ENCODE peak calls at places on chromosomes 4 and X, in four cellular contexts. G is RPMI7951, W is NCI-H748 treated with DMSO at 0.1 percent for 48 hours, E is NCI-H345. F is an unnamed sample.

GRCh38 chr4:160652790-160653189 is 1511.0 kb downstream of the FSTL5 start:
- DNase-seq in G (no peak), W (no peak), E (no peak), F (no peak)

GRCh38 chrX:11190745-11191510 is 79.8 kb downstream of the HCCS start:
- DNase-seq in G (no peak), W (peak), E (peak), F (peak)

GRCh38 chr4:153655928-153656327 is 28.2 kb upstream of the TLR2 start:
- DNase-seq in G (peak), W (no peak), E (no peak), F (no peak)

GRCh38 chrX:140709421-140709846 is at the start of gene LINC00632:
- DNase-seq in G (no peak), W (peak), E (no peak), F (no peak)

GRCh38 chr4:152193059-152193458 is 342.8 kb downstream of the FBXW7 start:
- DNase-seq in G (peak), W (no peak), E (no peak), F (no peak)

GRCh38 chr4:2082118-2082517 is 23.0 kb downstream of the NAT8L start:
- DNase-seq in G (no peak), W (no peak), E (no peak), F (no peak)

GRCh38 chr4:1542516-1543320 is 136.5 kb upstream of the NKX1-1 start:
- DNase-seq in G (no peak), W (no peak), E (no peak), F (no peak)

GRCh38 chrX:154750301-154751120 is at the start of gene GAB3:
- DNase-seq in G (peak), W (peak), E (peak), F (peak)

GRCh38 chr4:55253911-55254593 is 92.0 kb upstream of the SRD5A3 start:
- DNase-seq in G (no peak), W (no peak), E (no peak), F (no peak)

GRCh38 chrX:63350551-63350950 is 581 bp downstream of the SPIN4 start:
- DNase-seq in G (peak), W (peak), E (peak), F (peak)

GRCh38 chrX:104315555-104315954 is 60.8 kb upstream of the ESX1 start:
- DNase-seq in G (peak), W (no peak), E (no peak), F (no peak)

GRCh38 chrX:3286196-3286920 is 60.1 kb downstream of the MXRA5 start:
- DNase-seq in G (peak), W (no peak), E (no peak), F (no peak)

GRCh38 chr4:42653606-42654560 is 3.0 kb downstream of the ATP8A1 start:
- DNase-seq in G (no peak), W (no peak), E (no peak), F (no peak)

GRCh38 chr4:84341559-84341958 is 157.5 kb downstream of the NKX6-1 start:
- DNase-seq in G (no peak), W (no peak), E (no peak), F (no peak)

GRCh38 chr4:115360441-115360840 is 247.0 kb upstream of the NDST4 start:
- DNase-seq in G (peak), W (no peak), E (no peak), F (no peak)

GRCh38 chr4:140858897-140859296 is 102.7 kb upstream of the TBC1D9 start:
- DNase-seq in G (no peak), W (no peak), E (no peak), F (no peak)

GRCh38 chrX:119757979-119758681 is at the start of gene SOWAHD:
- DNase-seq in G (no peak), W (no peak), E (peak), F (peak)

GRCh38 chr4:40471923-40472322 is 136.8 kb downstream of the CHRNA9 start:
- DNase-seq in G (peak), W (no peak), E (no peak), F (no peak)

GRCh38 chr4:121096629-121097028 is 24.3 kb upstream of the NDNF start:
- DNase-seq in G (peak), W (no peak), E (peak), F (no peak)

GRCh38 chrX:7444967-7445366 is 297.0 kb upstream of the PUDP start:
- DNase-seq in G (no peak), W (no peak), E (no peak), F (no peak)

GRCh38 chr4:48787031-48787430 is 7.0 kb upstream of the FRYL start:
- DNase-seq in G (no peak), W (peak), E (no peak), F (no peak)

GRCh38 chrX:46611658-46612362 is 38.2 kb downstream of the CHST7 start:
- DNase-seq in G (no peak), W (no peak), E (no peak), F (no peak)

GRCh38 chr4:113444386-113444785 is 317.2 kb downstream of the CAMK2D start:
- DNase-seq in G (peak), W (no peak), E (no peak), F (no peak)

GRCh38 chr4:122976111-122976510 is 53.7 kb upstream of the NUDT6 start:
- DNase-seq in G (no peak), W (no peak), E (no peak), F (no peak)

GRCh38 chr4:182644326-182645050 is 272.7 kb downstream of the DCTD start:
- DNase-seq in G (no peak), W (no peak), E (no peak), F (no peak)

GRCh38 chr4:108466936-108467902 is 153.2 kb upstream of the RPL34 start:
- DNase-seq in G (peak), W (no peak), E (no peak), F (peak)

GRCh38 chrX:69232945-69233344 is 67.7 kb upstream of the PJA1 start:
- DNase-seq in G (no peak), W (peak), E (peak), F (peak)

GRCh38 chr4:77065382-77065781 is 10.4 kb downstream of the CCNI start:
- DNase-seq in G (no peak), W (no peak), E (no peak), F (no peak)

GRCh38 chr4:6369511-6369910 is 99.9 kb downstream of the WFS1 start:
- DNase-seq in G (no peak), W (no peak), E (no peak), F (no peak)

GRCh38 chr4:4460759-4461158 is 73.9 kb downstream of the NSG1 start:
- DNase-seq in G (no peak), W (no peak), E (no peak), F (no peak)

GRCh38 chrX:44580466-44580865 is 37.8 kb upstream of the FUNDC1 start:
- DNase-seq in G (peak), W (no peak), E (no peak), F (no peak)